ENCODE peak calls at places on chromosomes 11 and 22, in four cellular contexts. One of them, this sample, is unnamed.

GRCh38 chr11:102620858-102621561 is 4.1 kb downstream of the MMP20 start:
- DNase-seq in GM12878: no peak
- DNase-seq in K562: no peak
- DNase-seq in HepG2: no peak
- DNase-seq in this sample: no peak

GRCh38 chr11:118930152-118930712 is 4.5 kb upstream of the BCL9L start:
- DNase-seq in K562: peak
- DNase-seq in HepG2: peak
- DNase-seq in GM12878: peak
- DNase-seq in this sample: peak

GRCh38 chr22:33919591-33920501 is at the start of gene LARGE1:
- DNase-seq in GM12878: no peak
- DNase-seq in K562: peak
- DNase-seq in HepG2: peak
- DNase-seq in this sample: peak

GRCh38 chr22:38032681-38033521 is 24.3 kb upstream of the PICK1 start:
- DNase-seq in GM12878: no peak
- DNase-seq in K562: peak
- DNase-seq in HepG2: peak
- DNase-seq in this sample: no peak

GRCh38 chr11:15618583-15619032 is 503.9 kb downstream of the INSC start:
- DNase-seq in GM12878: no peak
- DNase-seq in K562: no peak
- DNase-seq in HepG2: peak
- DNase-seq in this sample: no peak

GRCh38 chr22:19983701-19984100 is 32.9 kb downstream of the ARVCF start:
- DNase-seq in HepG2: no peak
- DNase-seq in K562: no peak
- DNase-seq in GM12878: no peak
- DNase-seq in this sample: no peak

GRCh38 chr11:102172127-102172848 is 62.0 kb downstream of the YAP1 start:
- DNase-seq in GM12878: no peak
- DNase-seq in HepG2: no peak
- DNase-seq in K562: no peak
- DNase-seq in this sample: no peak

GRCh38 chr22:38079804-38080203 is 4.2 kb downstream of the SLC16A8 start:
- DNase-seq in HepG2: no peak
- DNase-seq in GM12878: no peak
- DNase-seq in K562: no peak
- DNase-seq in this sample: no peak

GRCh38 chr11:86180415-86180814 is 64.1 kb upstream of the EED start:
- DNase-seq in GM12878: no peak
- DNase-seq in HepG2: no peak
- DNase-seq in K562: no peak
- DNase-seq in this sample: no peak

GRCh38 chr11:83159901-83160865 is 3.3 kb downstream of the PCF11 start:
- DNase-seq in HepG2: no peak
- DNase-seq in K562: no peak
- DNase-seq in GM12878: no peak
- DNase-seq in this sample: no peak

GRCh38 chr22:50529416-50530279 is at the start of gene TYMP:
- DNase-seq in K562: no peak
- DNase-seq in GM12878: no peak
- DNase-seq in HepG2: peak
- DNase-seq in this sample: no peak

GRCh38 chr11:14611939-14612338 is 31.7 kb upstream of the PDE3B start:
- DNase-seq in GM12878: no peak
- DNase-seq in HepG2: no peak
- DNase-seq in K562: no peak
- DNase-seq in this sample: no peak

GRCh38 chr22:20268350-20269012 is 363 bp upstream of the RTN4R start:
- DNase-seq in K562: peak
- DNase-seq in GM12878: no peak
- DNase-seq in HepG2: peak
- DNase-seq in this sample: peak

GRCh38 chr22:17921871-17922821 is 102.2 kb downstream of the MICAL3 start:
- DNase-seq in K562: peak
- DNase-seq in GM12878: no peak
- DNase-seq in HepG2: peak
- DNase-seq in this sample: peak

GRCh38 chr11:112882494-112883381 is 78.5 kb upstream of the NCAM1 start:
- DNase-seq in K562: no peak
- DNase-seq in HepG2: no peak
- DNase-seq in GM12878: no peak
- DNase-seq in this sample: no peak

GRCh38 chr11:107259826-107260225 is 197.8 kb downstream of the CWF19L2 start:
- DNase-seq in K562: no peak
- DNase-seq in HepG2: no peak
- DNase-seq in GM12878: no peak
- DNase-seq in this sample: no peak

GRCh38 chr22:20434773-20435172 is 2.9 kb downstream of the SCARF2 start:
- DNase-seq in GM12878: no peak
- DNase-seq in K562: no peak
- DNase-seq in HepG2: no peak
- DNase-seq in this sample: no peak

GRCh38 chr11:65546217-65546958 is 11.8 kb downstream of the LTBP3 start:
- DNase-seq in K562: peak
- DNase-seq in GM12878: no peak
- DNase-seq in HepG2: peak
- DNase-seq in this sample: peak

GRCh38 chr11:66336234-66337102 is at the start of gene RIN1:
- DNase-seq in GM12878: peak
- DNase-seq in K562: peak
- DNase-seq in HepG2: peak
- DNase-seq in this sample: peak

GRCh38 chr11:33461726-33462125 is 204.5 kb downstream of the HIPK3 start:
- DNase-seq in HepG2: no peak
- DNase-seq in GM12878: no peak
- DNase-seq in K562: no peak
- DNase-seq in this sample: no peak
- TF ChIP-seq NR2C2 in HepG2: no peak
- TF ChIP-seq NR2C2 in GM12878: no peak
- TF ChIP-seq NR2C2 in K562: no peak
- TF ChIP-seq NR2C2 in this sample: no peak

GRCh38 chr11:46490576-46491100 is 99.1 kb upstream of the CHRM4 start:
- DNase-seq in K562: no peak
- DNase-seq in GM12878: no peak
- DNase-seq in HepG2: no peak
- DNase-seq in this sample: no peak
- TF ChIP-seq NR2C2 in K562: no peak
- TF ChIP-seq NR2C2 in GM12878: no peak
- TF ChIP-seq NR2C2 in HepG2: no peak
- TF ChIP-seq NR2C2 in this sample: no peak

GRCh38 chr11:7630002-7630401 is 43.3 kb downstream of the CYB5R2 start:
- DNase-seq in HepG2: no peak
- DNase-seq in GM12878: no peak
- DNase-seq in K562: no peak
- DNase-seq in this sample: no peak
- TF ChIP-seq NR2C2 in HepG2: no peak
- TF ChIP-seq NR2C2 in GM12878: no peak
- TF ChIP-seq NR2C2 in K562: no peak
- TF ChIP-seq NR2C2 in this sample: no peak

GRCh38 chr11:89163686-89164085 is 14.0 kb upstream of the TYR start:
- DNase-seq in HepG2: no peak
- DNase-seq in K562: no peak
- DNase-seq in GM12878: no peak
- DNase-seq in this sample: no peak

DNA sequence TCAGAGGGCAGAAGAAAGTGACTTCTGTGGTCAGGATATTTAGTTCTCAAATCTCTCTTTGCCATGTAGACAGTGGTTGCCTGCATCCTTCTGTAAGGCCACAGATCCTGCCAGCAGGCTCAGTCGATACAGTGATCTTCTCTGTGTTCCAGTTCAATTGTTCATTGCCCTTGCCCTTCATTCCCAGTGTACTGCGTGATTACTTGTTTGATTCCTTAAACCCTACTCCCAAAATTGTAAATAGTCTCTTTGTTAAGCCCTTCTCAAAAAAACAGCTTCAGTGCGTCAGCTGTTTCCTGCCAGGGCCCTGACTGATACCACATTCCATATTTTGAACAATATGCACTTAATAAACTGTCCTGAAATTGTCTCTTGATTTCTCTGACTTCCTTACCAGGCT is 9.3 kb upstream of the TYR start:
- DNase-seq in K562: no peak
- DNase-seq in HepG2: no peak
- DNase-seq in GM12878: no peak
- DNase-seq in this sample: no peak
- TF ChIP-seq NR2C2 in K562: no peak
- TF ChIP-seq NR2C2 in HepG2: no peak
- TF ChIP-seq NR2C2 in GM12878: no peak
- TF ChIP-seq NR2C2 in this sample: no peak

DNA sequence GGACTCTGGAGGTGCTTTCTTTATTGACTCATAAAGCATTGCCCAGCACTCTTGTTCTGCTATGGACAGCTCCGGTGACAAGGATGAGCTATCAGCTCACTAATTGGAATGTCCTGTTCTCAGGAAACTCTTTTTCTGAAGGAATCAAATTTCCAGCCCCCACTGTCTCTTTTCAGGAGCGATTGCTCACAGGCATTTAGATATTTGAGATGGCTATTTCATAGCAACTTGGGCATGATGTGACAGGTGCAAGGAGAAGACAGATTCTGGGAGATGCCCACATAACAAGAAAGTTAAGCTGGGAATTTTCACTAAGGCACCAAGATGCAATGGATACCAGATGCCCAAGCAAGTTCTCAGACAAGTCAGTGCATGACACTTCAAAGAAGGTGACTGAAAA is 123.4 kb upstream of the CSNK2A3 start:
- DNase-seq in HepG2: no peak
- DNase-seq in K562: no peak
- DNase-seq in GM12878: no peak
- DNase-seq in this sample: no peak
- TF ChIP-seq NR2C2 in HepG2: no peak
- TF ChIP-seq NR2C2 in K562: no peak
- TF ChIP-seq NR2C2 in GM12878: no peak
- TF ChIP-seq NR2C2 in this sample: no peak

GRCh38 chr11:125799808-125800207 is 11.9 kb downstream of the PATE3 start:
- DNase-seq in GM12878: no peak
- DNase-seq in HepG2: no peak
- DNase-seq in K562: no peak
- DNase-seq in this sample: no peak

GRCh38 chr11:125802387-125802786 is 14.5 kb downstream of the PATE3 start:
- DNase-seq in HepG2: no peak
- DNase-seq in GM12878: no peak
- DNase-seq in K562: no peak
- DNase-seq in this sample: no peak

DNA sequence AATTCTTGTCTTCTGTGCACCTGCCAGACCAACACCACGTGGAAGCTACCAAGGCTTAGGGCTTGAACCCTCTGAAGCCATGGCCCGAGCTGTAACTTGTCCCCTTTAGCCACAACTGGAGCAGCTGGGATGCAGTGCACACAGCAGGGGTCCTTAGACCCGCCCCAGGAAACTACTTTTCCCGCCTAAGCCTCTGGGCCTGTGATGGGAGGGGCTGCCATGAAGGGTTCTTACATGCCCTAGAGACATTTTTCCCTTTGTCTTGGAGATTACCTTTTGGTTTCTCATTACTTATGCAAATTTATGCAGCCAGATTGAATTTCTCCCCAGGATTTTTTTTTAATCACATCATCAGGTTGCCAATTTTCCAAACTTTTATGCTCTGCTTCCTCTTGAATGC is 9.7 kb downstream of the PATE3 start:
- DNase-seq in K562: no peak
- DNase-seq in GM12878: no peak
- DNase-seq in HepG2: no peak
- DNase-seq in this sample: peak
- TF ChIP-seq NR2C2 in K562: no peak
- TF ChIP-seq NR2C2 in GM12878: no peak
- TF ChIP-seq NR2C2 in HepG2: no peak
- TF ChIP-seq NR2C2 in this sample: no peak

GRCh38 chr11:76800466-76801200 is 17.5 kb downstream of the TSKU start:
- DNase-seq in HepG2: no peak
- DNase-seq in GM12878: no peak
- DNase-seq in K562: no peak
- DNase-seq in this sample: no peak

GRCh38 chr11:76801736-76802135 is 18.6 kb downstream of the TSKU start:
- DNase-seq in GM12878: no peak
- DNase-seq in K562: no peak
- DNase-seq in HepG2: peak
- DNase-seq in this sample: no peak

GRCh38 chr11:76802621-76803020 is 19.5 kb downstream of the TSKU start:
- DNase-seq in GM12878: no peak
- DNase-seq in HepG2: no peak
- DNase-seq in K562: no peak
- DNase-seq in this sample: no peak

GRCh38 chr11:76802151-76802550 is 19.0 kb downstream of the TSKU start:
- DNase-seq in HepG2: no peak
- DNase-seq in GM12878: no peak
- DNase-seq in K562: no peak
- DNase-seq in this sample: no peak

GRCh38 chr11:76801205-76801604 is 18.0 kb downstream of the TSKU start:
- DNase-seq in HepG2: no peak
- DNase-seq in GM12878: no peak
- DNase-seq in K562: no peak
- DNase-seq in this sample: no peak
- TF ChIP-seq NR2C2 in HepG2: no peak
- TF ChIP-seq NR2C2 in GM12878: no peak
- TF ChIP-seq NR2C2 in K562: no peak
- TF ChIP-seq NR2C2 in this sample: no peak